ENCODE peak calls at places on chromosomes 5 and 9, in ten cellular contexts. N is LoVo; F is posterior vena cava; C is astrocyte of the spinal cord; T is stimulated activated CD8-positive, alpha-beta memory T cell treated with anti-CD3 and anti-CD28 coated beads, Interleukin-12 subunit alpha, Interleukin-12 subunit beta, amount 100 ng/mL, for 4 hours; L is NCI-H1105 treated with DMSO at 0.1 percent for 48 hours; Z is activated CD4-positive, CD25-positive, alpha-beta regulatory T cell treated with anti-CD3 and anti-CD28 coated beads, Interleukin-2, amount 50 U/mL, for 72 hours; R is stimulated activated CD4-positive, alpha-beta T cell treated with anti-CD3 and anti-CD28 coated beads, Interleukin-12 subunit alpha, Interleukin-12 subunit beta, amount 100 ng/mL, for 4 hours; I is EH; U is GM04504. S is an unnamed sample.

GRCh38 chr5:141753971-141754713 is 72.1 kb upstream of the ARAP3 start:
- DNase-seq in N (peak; percentile 32), F (no peak), C (peak; percentile 41), T (no peak), L (no peak), Z (no peak), R (no peak), I (peak; percentile 57), U (peak; percentile 9), S (no peak)

GRCh38 chr9:20872340-20872977 is 159.0 kb downstream of the HACD4 start:
- DNase-seq in N (no peak), F (no peak), C (peak; percentile 92), T (no peak), L (no peak), Z (no peak), R (no peak), I (peak; percentile 95), U (peak; percentile 35), S (peak; percentile 21)

GRCh38 chr9:124012368-124013262 is 1.0 kb downstream of the LHX2 start:
- DNase-seq in N (no peak), F (peak; percentile 78), C (no peak), T (no peak), L (no peak), Z (no peak), R (no peak), I (no peak), U (no peak), S (no peak)

GRCh38 chr9:33676746-33677505 is 118.4 kb upstream of the PRSS3 start:
- DNase-seq in N (peak; percentile 3), F (peak; percentile 76), C (peak; percentile 17), T (peak; percentile 7), L (peak; percentile 61), Z (peak; percentile 32), R (peak; percentile 18), I (peak; percentile 17), U (no peak), S (no peak)

GRCh38 chr5:171207256-171207866 is 101.7 kb upstream of the TLX3 start:
- DNase-seq in N (peak; percentile 37), F (no peak), C (peak; percentile 53), T (no peak), L (peak; percentile 10), Z (no peak), R (no peak), I (peak; percentile 59), U (peak; percentile 17), S (peak; percentile 36)

GRCh38 chr9:127278372-127278771 is 13.8 kb downstream of the GARNL3 start:
- DNase-seq in N (no peak), F (no peak), C (no peak), T (no peak), L (no peak), Z (no peak), R (no peak), I (no peak), U (no peak), S (no peak)

GRCh38 chr9:128580731-128581130 is 28.3 kb downstream of the SPTAN1 start:
- DNase-seq in N (no peak), F (no peak), C (no peak), T (no peak), L (no peak), Z (no peak), R (no peak), I (no peak), U (no peak), S (no peak)

GRCh38 chr5:180345186-180345585 is 8.0 kb downstream of the GFPT2 start:
- DNase-seq in N (no peak), F (no peak), C (no peak), T (no peak), L (no peak), Z (no peak), R (no peak), I (no peak), U (no peak), S (no peak)

GRCh38 chr9:81489048-81489447 is 200.3 kb downstream of the TLE1 start:
- DNase-seq in N (no peak), F (no peak), C (no peak), T (no peak), L (no peak), Z (no peak), R (no peak), I (no peak), U (no peak), S (no peak)

GRCh38 chr5:677131-678101 is 15.7 kb downstream of the TPPP start:
- DNase-seq in N (no peak), F (peak; percentile 66), C (no peak), T (no peak), L (no peak), Z (peak; percentile 26), R (no peak), I (no peak), U (no peak), S (no peak)

GRCh38 chr5:172090976-172091547 is 84.6 kb upstream of the FBXW11 start:
- DNase-seq in N (no peak), F (no peak), C (no peak), T (no peak), L (no peak), Z (no peak), R (no peak), I (no peak), U (no peak), S (no peak)

GRCh38 chr9:126428524-126429175 is 102.0 kb downstream of the MVB12B start:
- DNase-seq in N (no peak), F (no peak), C (no peak), T (no peak), L (no peak), Z (no peak), R (no peak), I (no peak), U (no peak), S (no peak)

GRCh38 chr5:117220730-117221129 is 646.1 kb upstream of the SEMA6A start:
- DNase-seq in N (no peak), F (no peak), C (peak; percentile 21), T (no peak), L (no peak), Z (no peak), R (no peak), I (no peak), U (no peak), S (no peak)

GRCh38 chr5:32311404-32312193 is 1.1 kb downstream of the MTMR12 start:
- DNase-seq in N (no peak), F (no peak), C (no peak), T (no peak), L (no peak), Z (no peak), R (no peak), I (no peak), U (no peak), S (no peak)

GRCh38 chr5:79581535-79581934 is 30.7 kb upstream of the TENT2 start:
- DNase-seq in N (no peak), F (no peak), C (no peak), T (no peak), L (no peak), Z (no peak), R (no peak), I (no peak), U (no peak), S (no peak)

GRCh38 chr5:127892467-127893207 is 189.4 kb downstream of the CCDC192 start:
- DNase-seq in N (peak; percentile 71), F (no peak), C (peak; percentile 59), T (no peak), L (peak; percentile 5), Z (no peak), R (no peak), I (peak; percentile 58), U (no peak), S (peak; percentile 39)

GRCh38 chr5:177987326-177987725 is 8.7 kb downstream of the PROP1 start:
- DNase-seq in N (no peak), F (no peak), C (no peak), T (no peak), L (no peak), Z (no peak), R (no peak), I (no peak), U (no peak), S (no peak)

GRCh38 chr5:74314906-74315305 is 325.6 kb downstream of the ENC1 start:
- DNase-seq in N (no peak), F (no peak), C (no peak), T (no peak), L (no peak), Z (no peak), R (no peak), I (no peak), U (no peak), S (no peak)

GRCh38 chr9:13027834-13028233 is 251.7 kb downstream of the MPDZ start:
- DNase-seq in N (no peak), F (no peak), C (no peak), T (no peak), L (no peak), Z (no peak), R (no peak), I (no peak), U (peak; percentile 1), S (peak; percentile 11)

GRCh38 chr9:87667164-87667738 is 58.7 kb upstream of the CTSL start:
- DNase-seq in N (peak; percentile 16), F (peak; percentile 22), C (no peak), T (no peak), L (no peak), Z (no peak), R (no peak), I (peak; percentile 22), U (no peak), S (no peak)

GRCh38 chr5:1736065-1736464 is 63.6 kb downstream of the MRPL36 start:
- DNase-seq in N (no peak), F (no peak), C (no peak), T (no peak), L (no peak), Z (no peak), R (no peak), I (no peak), U (no peak), S (no peak)

GRCh38 chr5:158435161-158435616 is 576.2 kb upstream of the CLINT1 start:
- DNase-seq in N (no peak), F (no peak), C (no peak), T (no peak), L (no peak), Z (no peak), R (peak; percentile 4), I (no peak), U (no peak), S (no peak)